ENCODE peak calls at places on chromosomes 3 and 15, in four cellular contexts. P, V, N and T are unnamed samples.

GRCh38 chr3:52246264-52246620 is 683 bp downstream of the PPM1M start:
- DNase-seq in P (no peak), N (no peak), V (no peak), T (no peak)

GRCh38 chr3:188468672-188469071 is 314.7 kb downstream of the LPP start:
- DNase-seq in V (no peak), N (no peak), P (no peak), T (no peak)

GRCh38 chr15:74402337-74402839 is 31.4 kb downstream of the SEMA7A start:
- DNase-seq in N (no peak), V (no peak), P (no peak), T (no peak)

GRCh38 chr3:51637144-51637940 is 33.7 kb upstream of the TEX264 start:
- DNase-seq in N (no peak), P (no peak), V (no peak), T (no peak)

GRCh38 chr3:184234224-184234623 is 4.8 kb downstream of the VWA5B2 start:
- DNase-seq in P (peak), N (peak), V (peak), T (no peak)

GRCh38 chr3:155242342-155242741 is 51.1 kb downstream of the STRIT1 start:
- DNase-seq in P (no peak), N (no peak), V (no peak), T (no peak)

GRCh38 chr3:134336587-134336986 is 37.7 kb downstream of the AMOTL2 start:
- DNase-seq in V (no peak), P (no peak), N (no peak), T (no peak)

GRCh38 chr15:70353606-70354259 is 256.0 kb upstream of the TLE3 start:
- DNase-seq in P (no peak), N (no peak), V (no peak), T (no peak)

GRCh38 chr3:101081990-101082389 is 88.8 kb upstream of the ABI3BP start:
- DNase-seq in P (no peak), N (no peak), V (no peak), T (no peak)

GRCh38 chr15:99209326-99209725 is 40.1 kb downstream of the TTC23 start:
- DNase-seq in V (peak), P (no peak), N (no peak), T (no peak)

GRCh38 chr3:55894605-55895004 is 407.5 kb upstream of the WNT5A start:
- DNase-seq in V (no peak), P (no peak), N (no peak), T (no peak)

GRCh38 chr15:33500432-33500831 is 189.7 kb downstream of the RYR3 start:
- DNase-seq in V (no peak), N (no peak), P (no peak), T (no peak)

GRCh38 chr3:72397586-72397985 is 450.7 kb downstream of the SHQ1 start:
- DNase-seq in V (no peak), N (no peak), P (no peak), T (no peak)

GRCh38 chr15:48897144-48897814 is 19.3 kb downstream of the EID1 start:
- DNase-seq in P (peak), V (no peak), N (no peak), T (no peak)

GRCh38 chr15:73924258-73924921 is 1.9 kb upstream of the LOXL1 start:
- DNase-seq in V (peak), P (no peak), N (no peak), T (no peak)

GRCh38 chr3:42052867-42053351 is 38.2 kb upstream of the TRAK1 start:
- DNase-seq in V (no peak), P (no peak), N (peak), T (no peak)

GRCh38 chr3:185584681-185585080 is 1.4 kb upstream of the SENP2 start:
- DNase-seq in V (no peak), N (no peak), P (no peak), T (no peak)
- H2AFZ ChIP-seq in V (no peak), N (no peak), P (peak), T (no peak)

DNA sequence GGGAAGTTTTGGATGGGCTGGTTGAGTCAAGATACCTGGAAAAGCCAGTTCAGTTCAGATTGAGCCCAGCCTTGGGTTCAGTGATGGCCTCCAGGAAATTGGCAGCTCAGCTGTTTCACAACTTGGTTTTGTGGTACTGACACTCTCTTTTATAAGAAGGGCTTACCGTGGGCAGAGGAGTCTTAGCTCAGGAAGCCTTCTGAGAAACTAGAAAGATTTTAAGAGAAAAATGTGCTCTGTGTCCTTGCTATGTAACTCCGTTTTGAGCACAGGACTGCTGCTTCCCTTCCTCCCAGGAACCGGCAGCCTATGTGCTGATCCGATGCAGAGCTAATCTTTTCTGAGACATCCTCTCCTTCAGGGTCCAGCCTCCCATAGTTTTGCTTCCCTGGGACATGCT is 46.6 kb upstream of the RASGRP1 start:
- DNase-seq in V (no peak), N (no peak), P (no peak), T (no peak)
- TF ChIP-seq JUN in V (no peak), N (no peak), P (no peak), T (no peak)

GRCh38 chr3:141020139-141020940 is 30.8 kb upstream of the SPSB4 start:
- DNase-seq in N (no peak), V (no peak), P (no peak), T (no peak)
- H2AFZ ChIP-seq in N (no peak), V (no peak), P (no peak), T (peak)

DNA sequence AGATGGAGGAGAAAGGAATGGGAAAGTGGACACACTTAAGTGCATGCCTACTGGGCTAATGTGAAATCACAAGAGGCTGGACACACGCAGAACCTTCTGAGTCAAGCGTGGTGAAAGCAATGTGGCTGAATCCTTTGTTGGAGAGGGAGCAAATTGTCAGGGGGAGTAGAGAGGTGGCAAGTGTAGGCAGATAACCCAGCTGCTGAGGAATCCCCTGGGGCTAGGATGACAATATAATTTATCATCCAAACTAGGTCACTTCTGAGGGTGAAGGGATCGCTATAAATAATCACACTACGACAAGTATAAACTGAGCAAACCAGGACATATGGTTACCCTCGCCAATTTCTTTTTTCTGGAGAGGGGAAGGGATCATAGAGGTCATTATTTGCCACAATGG is 28.7 kb downstream of the TAMM41 start:
- DNase-seq in V (no peak), N (no peak), P (no peak), T (no peak)
- TF ChIP-seq JUN in V (no peak), N (no peak), P (no peak), T (no peak)

GRCh38 chr3:197791120-197792018 is at the start of gene LRCH3:
- DNase-seq in V (peak), N (peak), P (peak), T (peak)

GRCh38 chr3:197787412-197787811 is 3.6 kb upstream of the LRCH3 start:
- DNase-seq in V (peak), P (no peak), N (no peak), T (no peak)

GRCh38 chr3:197792019-197792647 is 1.1 kb downstream of the LRCH3 start:
- DNase-seq in V (peak), P (peak), N (no peak), T (no peak)

GRCh38 chr3:197789309-197789708 is 1.7 kb upstream of the LRCH3 start:
- DNase-seq in N (no peak), P (no peak), V (no peak), T (no peak)

GRCh38 chr3:197790033-197790432 is 1.0 kb upstream of the LRCH3 start:
- DNase-seq in N (no peak), V (no peak), P (no peak), T (no peak)
- H2AFZ ChIP-seq in N (no peak), V (no peak), P (peak), T (no peak)

DNA sequence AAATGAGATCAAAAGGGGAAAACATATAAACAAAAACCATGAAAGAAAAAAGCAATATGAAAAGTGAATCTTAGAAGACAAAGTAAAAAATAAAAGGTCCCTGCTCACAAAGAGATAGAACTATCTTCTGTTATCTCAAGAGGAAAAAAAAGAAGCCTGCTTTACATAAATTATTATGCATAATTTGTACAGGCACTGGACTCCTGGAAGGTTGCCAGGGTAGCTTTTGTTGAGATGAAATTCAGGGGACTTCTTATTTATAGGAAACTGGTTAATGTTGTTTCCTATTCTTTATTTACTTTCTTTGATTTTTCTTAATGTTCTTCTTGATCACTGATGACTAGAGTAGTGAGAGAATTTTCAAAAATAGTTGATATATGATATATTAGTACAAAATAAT is 66.9 kb downstream of the PPM1L start:
- DNase-seq in P (no peak), N (no peak), V (no peak), T (no peak)
- TF ChIP-seq JUN in P (no peak), N (no peak), V (no peak), T (no peak)

DNA sequence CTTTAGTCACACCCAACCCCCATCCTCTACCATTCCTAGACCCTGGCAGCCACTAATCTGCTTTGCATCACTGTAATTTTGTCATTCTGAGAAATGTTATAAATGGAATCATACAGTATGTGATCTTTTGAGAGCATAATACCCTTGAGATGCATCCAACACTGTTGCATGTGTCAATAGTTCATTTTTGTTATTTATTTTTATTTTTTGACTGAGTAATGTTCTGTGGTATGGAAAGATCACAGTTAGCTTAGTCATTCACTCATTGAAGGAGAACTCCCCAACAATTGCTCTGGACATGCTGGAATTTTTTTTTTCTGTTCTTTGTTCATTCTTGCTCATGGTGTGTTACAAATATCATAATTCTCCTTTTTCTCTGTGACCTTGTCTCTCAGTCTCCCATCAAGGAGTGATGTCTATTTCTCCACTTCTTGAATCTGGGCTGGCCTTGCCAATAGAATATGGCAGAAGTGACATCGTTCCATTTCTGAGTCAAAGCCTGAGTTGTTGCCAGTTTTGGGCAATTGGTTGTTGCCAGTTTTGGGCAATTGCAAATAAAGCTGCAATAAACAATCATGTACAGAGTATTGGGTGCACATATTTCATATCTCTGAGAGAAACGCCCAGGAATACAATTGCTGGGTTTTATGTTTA is 6.9 kb upstream of the ADPGK start:
- DNase-seq in V (no peak), N (no peak), P (no peak), T (no peak)
- H2AFZ ChIP-seq in V (no peak), N (no peak), P (no peak), T (no peak)

GRCh38 chr3:157755254-157755653 is 252.0 kb upstream of the VEPH1 start:
- DNase-seq in V (no peak), N (no peak), P (no peak), T (no peak)
- TF ChIP-seq JUN in V (no peak), N (no peak), P (no peak), T (no peak)